ENCODE peak calls at places on chromosomes 7 and 10, in seven cellular contexts. U is stimulated activated CD8-positive, alpha-beta memory T cell treated with anti-CD3 and anti-CD28 coated beads, Interleukin-4, amount 100 ng/mL, for 1 hour; E is lower leg skin; Q is ELF-1; G is NCI-H1105; L is right cardiac atrium; A is NCI-H1930. S is an unnamed sample.

GRCh38 chr7:28130277-28130676 is 50.3 kb downstream of the JAZF1 start:
- DNase-seq in U (no peak), E (no peak), Q (no peak), G (no peak), L (no peak), A (no peak), S (no peak)

GRCh38 chr7:121924273-121925184 is 51.6 kb downstream of the PTPRZ1 start:
- DNase-seq in U (no peak), E (no peak), Q (no peak), G (no peak), L (no peak), A (no peak), S (no peak)

GRCh38 chr10:130026670-130027456 is 62.8 kb upstream of the EBF3 start:
- DNase-seq in U (no peak), E (no peak), Q (no peak), G (no peak), L (no peak), A (no peak), S (no peak)

GRCh38 chr7:81294897-81295515 is 376.2 kb upstream of the SEMA3C start:
- DNase-seq in U (no peak), E (no peak), Q (no peak), G (no peak), L (no peak), A (no peak), S (no peak)

GRCh38 chr7:105654994-105655900 is 74.0 kb upstream of the EFCAB10 start:
- DNase-seq in U (no peak), E (no peak), Q (peak; percentile 94), G (peak; percentile 16), L (peak; percentile 55), A (no peak), S (peak; percentile 98)

GRCh38 chr7:135994466-135995205 is 17.5 kb upstream of the MTPN start:
- DNase-seq in U (no peak), E (no peak), Q (no peak), G (no peak), L (no peak), A (no peak), S (no peak)

GRCh38 chr10:18233775-18234174 is 93.6 kb downstream of the CACNB2 start:
- DNase-seq in U (no peak), E (no peak), Q (peak; percentile 30), G (no peak), L (peak; percentile 44), A (no peak), S (peak; percentile 66)

GRCh38 chr10:89600041-89600440 is 45.0 kb downstream of the PANK1 start:
- DNase-seq in U (no peak), E (no peak), Q (no peak), G (no peak), L (no peak), A (no peak), S (no peak)

GRCh38 chr10:95467162-95467599 is 94.0 kb downstream of the SORBS1 start:
- DNase-seq in U (no peak), E (peak; percentile 93), Q (peak; percentile 94), G (no peak), L (peak; percentile 58), A (no peak), S (peak; percentile 98)

GRCh38 chr10:49441488-49442476 is 45.9 kb upstream of the DRGX start:
- DNase-seq in U (no peak), E (no peak), Q (peak; percentile 39), G (no peak), L (no peak), A (no peak), S (no peak)

GRCh38 chr7:41698726-41699125 is 4.2 kb downstream of the INHBA start:
- DNase-seq in U (no peak), E (no peak), Q (no peak), G (no peak), L (no peak), A (no peak), S (no peak)

GRCh38 chr10:14459670-14460069 is 128.9 kb upstream of the FRMD4A start:
- DNase-seq in U (no peak), E (no peak), Q (no peak), G (no peak), L (no peak), A (no peak), S (no peak)

GRCh38 chr7:48109848-48110663 is 21.0 kb downstream of the UPP1 start:
- DNase-seq in U (peak; percentile 82), E (peak; percentile 96), Q (peak; percentile 85), G (peak; percentile 53), L (peak; percentile 60), A (peak; percentile 64), S (peak; percentile 78)

GRCh38 chr7:151592868-151593486 is 73.3 kb upstream of the RHEB start:
- DNase-seq in U (no peak), E (peak; percentile 76), Q (no peak), G (no peak), L (no peak), A (no peak), S (no peak)

GRCh38 chr7:21580073-21580521 is 37.3 kb downstream of the DNAH11 start:
- DNase-seq in U (no peak), E (no peak), Q (no peak), G (peak; percentile 25), L (no peak), A (no peak), S (no peak)

GRCh38 chr10:33539137-33539536 is 204.7 kb upstream of the NRP1 start:
- DNase-seq in U (no peak), E (no peak), Q (no peak), G (no peak), L (no peak), A (no peak), S (no peak)

GRCh38 chr10:71431216-71431944 is 34.7 kb downstream of the CDH23 start:
- DNase-seq in U (no peak), E (peak; percentile 80), Q (no peak), G (no peak), L (no peak), A (no peak), S (no peak)

GRCh38 chr7:44067064-44067951 is 1.9 kb upstream of the PGAM2 start:
- DNase-seq in U (no peak), E (no peak), Q (no peak), G (no peak), L (peak; percentile 8), A (no peak), S (no peak)

GRCh38 chr10:15725603-15726002 is 5.9 kb upstream of the ITGA8 start:
- DNase-seq in U (no peak), E (no peak), Q (peak; percentile 74), G (no peak), L (no peak), A (no peak), S (peak; percentile 78)

GRCh38 chr10:4545077-4545476 is 280.9 kb upstream of the AKR1E2 start:
- DNase-seq in U (no peak), E (no peak), Q (no peak), G (no peak), L (no peak), A (no peak), S (no peak)

GRCh38 chr10:25768167-25768566 is 165.9 kb upstream of the MYO3A start:
- DNase-seq in U (no peak), E (no peak), Q (no peak), G (no peak), L (no peak), A (no peak), S (peak; percentile 30)

GRCh38 chr7:17009007-17009719 is 127.4 kb upstream of the AGR3 start:
- DNase-seq in U (no peak), E (no peak), Q (no peak), G (no peak), L (no peak), A (no peak), S (peak; percentile 57)

GRCh38 chr10:30436688-30437038 is 2.7 kb downstream of the MAP3K8 start:
- DNase-seq in U (no peak), E (no peak), Q (no peak), G (no peak), L (no peak), A (no peak), S (no peak)

GRCh38 chr10:71683301-71683700 is 36.3 kb downstream of the C10orf105 start:
- DNase-seq in U (no peak), E (no peak), Q (no peak), G (no peak), L (no peak), A (no peak), S (no peak)

GRCh38 chr10:31756131-31757119 is 172.2 kb downstream of the ARHGAP12 start:
- DNase-seq in U (no peak), E (no peak), Q (no peak), G (no peak), L (no peak), A (no peak), S (peak; percentile 30)

GRCh38 chr10:103812431-103812830 is 42.9 kb downstream of the SH3PXD2A start:
- DNase-seq in U (no peak), E (no peak), Q (peak; percentile 36), G (no peak), L (peak; percentile 42), A (no peak), S (peak; percentile 42)

S was measured in mesendoderm.